ENCODE peak calls at places on chromosome 17, in nine cellular contexts. B is ELR; T is CD8-positive, alpha-beta memory T cell; Y is mammary epithelial cell; M is retinal pigment epithelial cell; C is sigmoid colon; I is breast epithelium; D is HEK293T; J is stimulated activated CD8-positive, alpha-beta memory T cell treated with anti-CD3 and anti-CD28 coated beads, Interleukin-15, amount 100 ng/mL, for 48 hours. E is an unnamed sample.

GRCh38 chr17:65191805-65192740 is 54.9 kb downstream of the RGS9 start:
- DNase-seq in J (no peak), I (no peak), Y (peak; percentile 67), B (peak; percentile 91), D (no peak), T (no peak), C (no peak), M (no peak), E (no peak)

GRCh38 chr17:44820631-44821196 is 9.4 kb downstream of the GJC1 start:
- DNase-seq in J (no peak), B (peak; percentile 99), D (peak; percentile 55), M (peak; percentile 98), C (peak; percentile 59), T (no peak), I (no peak), Y (peak; percentile 88), E (no peak)

GRCh38 chr17:77320501-77321256 is 179.9 kb downstream of the SEC14L1 start:
- DNase-seq in I (peak; percentile 67), M (no peak), B (peak; percentile 87), Y (peak; percentile 39), T (no peak), C (peak; percentile 82), J (no peak), D (no peak), E (peak; percentile 71)

GRCh38 chr17:67253379-67253778 is 8.4 kb upstream of the HELZ start:
- DNase-seq in M (peak; percentile 63), C (no peak), D (no peak), T (no peak), B (no peak), I (no peak), J (no peak), Y (peak; percentile 61), E (no peak)

GRCh38 chr17:9115446-9116265 is 94.3 kb downstream of the NTN1 start:
- DNase-seq in I (no peak), Y (no peak), J (peak; percentile 60), D (peak; percentile 52), B (peak; percentile 75), T (no peak), C (peak; percentile 86), M (no peak), E (peak; percentile 50)

GRCh38 chr17:17391575-17392370 is 85.0 kb upstream of the MED9 start:
- DNase-seq in C (no peak), M (no peak), Y (peak; percentile 20), J (peak; percentile 38), B (no peak), T (peak; percentile 77), D (no peak), I (no peak), E (no peak)

GRCh38 chr17:59757043-59757824 is 49.8 kb downstream of the VMP1 start:
- DNase-seq in J (no peak), C (no peak), D (no peak), T (no peak), Y (no peak), I (no peak), B (no peak), M (no peak), E (no peak)

GRCh38 chr17:83183951-83184506 is 104.6 kb downstream of the METRNL start:
- DNase-seq in C (no peak), D (no peak), M (no peak), B (no peak), J (no peak), T (no peak), I (peak; percentile 18), Y (no peak), E (no peak)

GRCh38 chr17:76272541-76273434 is 7.6 kb downstream of the UBALD2 start:
- DNase-seq in D (no peak), I (no peak), C (no peak), T (peak; percentile 55), M (no peak), J (peak; percentile 68), Y (no peak), B (no peak), E (peak; percentile 80)

GRCh38 chr17:40415390-40415789 is 2.3 kb downstream of the TOP2A start:
- DNase-seq in I (no peak), T (peak; percentile 48), J (no peak), B (peak; percentile 70), D (no peak), C (no peak), M (peak; percentile 73), Y (peak; percentile 33), E (peak; percentile 48)

GRCh38 chr17:57578608-57578990 is 166.5 kb downstream of the CCDC182 start:
- DNase-seq in T (no peak), M (peak; percentile 55), B (no peak), C (no peak), I (no peak), D (no peak), Y (no peak), J (no peak), E (peak; percentile 57)

GRCh38 chr17:61129876-61130275 is 269.8 kb upstream of the TBX2 start:
- DNase-seq in D (no peak), M (no peak), C (no peak), J (no peak), B (peak; percentile 57), Y (no peak), I (no peak), T (no peak), E (no peak)

GRCh38 chr17:62187681-62188080 is 122.6 kb upstream of the MED13 start:
- DNase-seq in T (no peak), I (no peak), Y (peak; percentile 55), C (no peak), J (no peak), B (peak; percentile 31), D (no peak), M (peak; percentile 92), E (no peak)

GRCh38 chr17:4072487-4073157 is 70.2 kb downstream of the ZZEF1 start:
- DNase-seq in B (peak; percentile 72), D (no peak), C (no peak), I (no peak), T (no peak), Y (no peak), M (no peak), J (no peak), E (no peak)

GRCh38 chr17:574061-574460 is 140.6 kb downstream of the VPS53 start:
- DNase-seq in T (no peak), C (peak; percentile 71), B (no peak), I (no peak), J (no peak), M (no peak), Y (no peak), D (no peak), E (no peak)

GRCh38 chr17:76585649-76586593 is at the start of gene ST6GALNAC2:
- DNase-seq in T (peak; percentile 18), D (peak; percentile 66), Y (peak; percentile 89), J (no peak), C (peak; percentile 79), I (peak; percentile 70), M (no peak), B (peak; percentile 72), E (no peak)

GRCh38 chr17:65137076-65137935 is at the start of gene RGS9:
- DNase-seq in Y (peak; percentile 65), C (peak; percentile 93), M (peak; percentile 13), I (peak; percentile 70), J (peak; percentile 76), B (peak; percentile 82), D (peak; percentile 91), T (peak; percentile 88), E (peak; percentile 89)

GRCh38 chr17:81871387-81872120 is 417 bp upstream of the ARHGDIA start:
- DNase-seq in M (no peak), B (peak; percentile 60), Y (peak; percentile 82), I (peak; percentile 92), C (peak; percentile 98), J (peak; percentile 95), D (peak; percentile 96), T (peak; percentile 95), E (peak; percentile 99)

GRCh38 chr17:7220593-7221280 is 999 bp downstream of the ACADVL start:
- DNase-seq in D (peak; percentile 48), M (no peak), T (peak; percentile 56), I (peak; percentile 74), B (peak; percentile 74), J (no peak), Y (peak; percentile 58), C (peak; percentile 86), E (peak; percentile 79)

GRCh38 chr17:10549108-10549842 is at the start of gene MYH2:
- DNase-seq in M (no peak), B (no peak), T (no peak), D (no peak), C (no peak), J (no peak), I (no peak), Y (no peak), E (no peak)

GRCh38 chr17:79870540-79870939 is 31.3 kb upstream of the CBX4 start:
- DNase-seq in B (no peak), M (no peak), Y (no peak), D (no peak), I (no peak), J (no peak), T (no peak), C (no peak), E (no peak)

GRCh38 chr17:42249681-42250446 is 26.3 kb downstream of the STAT5B start:
- DNase-seq in J (no peak), T (peak; percentile 72), Y (no peak), C (peak; percentile 46), I (no peak), D (no peak), B (no peak), M (no peak), E (no peak)

GRCh38 chr17:73519621-73520368 is 124.5 kb downstream of the SDK2 start:
- DNase-seq in I (no peak), B (no peak), D (no peak), Y (no peak), T (no peak), C (no peak), M (no peak), J (no peak), E (no peak)

GRCh38 chr17:34075076-34075475 is 180.0 kb upstream of the CCL2 start:
- DNase-seq in J (no peak), B (no peak), I (no peak), T (no peak), C (no peak), D (no peak), M (no peak), Y (no peak), E (no peak)

GRCh38 chr17:15185625-15185991 is 79.5 kb downstream of the PMP22 start:
- DNase-seq in M (peak; percentile 77), D (no peak), C (no peak), Y (peak; percentile 5), T (no peak), J (no peak), I (no peak), B (no peak), E (no peak)

GRCh38 chr17:60901806-60902205 is 224.2 kb downstream of the BCAS3 start:
- DNase-seq in M (peak; percentile 83), T (no peak), Y (peak; percentile 1), C (no peak), I (no peak), B (peak; percentile 81), J (no peak), D (no peak), E (no peak)

GRCh38 chr17:69485901-69486643 is 71.6 kb downstream of the MAP2K6 start:
- DNase-seq in J (no peak), C (no peak), T (no peak), Y (no peak), D (no peak), I (no peak), B (peak; percentile 19), M (no peak), E (no peak)

GRCh38 chr17:2222901-2223616 is 80.5 kb downstream of the SMG6 start:
- DNase-seq in B (peak; percentile 19), Y (peak; percentile 60), J (peak; percentile 62), I (no peak), M (peak; percentile 82), D (no peak), C (peak; percentile 88), T (peak; percentile 11), E (peak; percentile 48)

GRCh38 chr17:44847581-44847980 is at the start of gene HIGD1B:
- DNase-seq in I (no peak), B (no peak), M (no peak), D (no peak), J (no peak), T (no peak), C (no peak), Y (no peak), E (no peak)

GRCh38 chr17:15161395-15161794 is 103.7 kb downstream of the PMP22 start:
- DNase-seq in T (no peak), D (no peak), I (no peak), Y (no peak), M (no peak), J (no peak), C (no peak), B (no peak), E (no peak)

GRCh38 chr17:81165246-81166032 is at the start of gene PVALEF:
- DNase-seq in D (peak; percentile 64), T (no peak), I (no peak), B (peak; percentile 13), J (no peak), C (peak; percentile 62), M (no peak), Y (no peak), E (no peak)